ENCODE peak calls at places on chromosomes 2 and 18, in six cellular contexts. One of them, this sample, is unnamed.

GRCh38 chr2:172278642-172279041 is 148.7 kb upstream of the ITGA6 start:
- DNase-seq in NCI-H345: no peak
- DNase-seq in NB4: no peak
- DNase-seq in activated CD4-positive, CD25-positive, alpha-beta regulatory T cell treated with anti-CD3 and anti-CD28 coated beads, Interleukin-2, amount 50 U/mL, for 72 hours: no peak
- DNase-seq in C1 segment of cervical spinal cord: no peak
- DNase-seq in activated T-helper 9 cell treated with anti-CD3 and anti-CD28 coated beads, Interleukin-2, amount 50 U/mL, for 16 hours: no peak
- DNase-seq in this sample: no peak

GRCh38 chr2:11610624-11611242 is 59.3 kb downstream of the NTSR2 start:
- DNase-seq in NCI-H345: no peak
- DNase-seq in activated CD4-positive, CD25-positive, alpha-beta regulatory T cell treated with anti-CD3 and anti-CD28 coated beads, Interleukin-2, amount 50 U/mL, for 72 hours: no peak
- DNase-seq in C1 segment of cervical spinal cord: no peak
- DNase-seq in activated T-helper 9 cell treated with anti-CD3 and anti-CD28 coated beads, Interleukin-2, amount 50 U/mL, for 16 hours: no peak
- DNase-seq in NB4: no peak
- DNase-seq in this sample: no peak

GRCh38 chr2:26772064-26773001 is 8.2 kb downstream of the SLC35F6 start:
- DNase-seq in NCI-H345: peak
- DNase-seq in NB4: peak
- DNase-seq in activated T-helper 9 cell treated with anti-CD3 and anti-CD28 coated beads, Interleukin-2, amount 50 U/mL, for 16 hours: no peak
- DNase-seq in C1 segment of cervical spinal cord: peak
- DNase-seq in activated CD4-positive, CD25-positive, alpha-beta regulatory T cell treated with anti-CD3 and anti-CD28 coated beads, Interleukin-2, amount 50 U/mL, for 72 hours: no peak
- DNase-seq in this sample: peak

GRCh38 chr2:239232195-239232578 is 168.6 kb downstream of the HDAC4 start:
- DNase-seq in NCI-H345: peak
- DNase-seq in activated T-helper 9 cell treated with anti-CD3 and anti-CD28 coated beads, Interleukin-2, amount 50 U/mL, for 16 hours: no peak
- DNase-seq in NB4: no peak
- DNase-seq in activated CD4-positive, CD25-positive, alpha-beta regulatory T cell treated with anti-CD3 and anti-CD28 coated beads, Interleukin-2, amount 50 U/mL, for 72 hours: no peak
- DNase-seq in C1 segment of cervical spinal cord: no peak
- DNase-seq in this sample: no peak

GRCh38 chr2:172887280-172887679 is 151.6 kb downstream of the RAPGEF4 start:
- DNase-seq in activated CD4-positive, CD25-positive, alpha-beta regulatory T cell treated with anti-CD3 and anti-CD28 coated beads, Interleukin-2, amount 50 U/mL, for 72 hours: no peak
- DNase-seq in C1 segment of cervical spinal cord: no peak
- DNase-seq in NB4: no peak
- DNase-seq in activated T-helper 9 cell treated with anti-CD3 and anti-CD28 coated beads, Interleukin-2, amount 50 U/mL, for 16 hours: no peak
- DNase-seq in NCI-H345: no peak
- DNase-seq in this sample: no peak

GRCh38 chr2:233121856-233122255 is 61.7 kb downstream of the INPP5D start:
- DNase-seq in C1 segment of cervical spinal cord: no peak
- DNase-seq in NCI-H345: no peak
- DNase-seq in activated T-helper 9 cell treated with anti-CD3 and anti-CD28 coated beads, Interleukin-2, amount 50 U/mL, for 16 hours: no peak
- DNase-seq in activated CD4-positive, CD25-positive, alpha-beta regulatory T cell treated with anti-CD3 and anti-CD28 coated beads, Interleukin-2, amount 50 U/mL, for 72 hours: no peak
- DNase-seq in NB4: no peak
- DNase-seq in this sample: no peak

GRCh38 chr2:96837575-96837974 is 6.2 kb downstream of the ANKRD23 start:
- DNase-seq in C1 segment of cervical spinal cord: no peak
- DNase-seq in NB4: no peak
- DNase-seq in NCI-H345: no peak
- DNase-seq in activated T-helper 9 cell treated with anti-CD3 and anti-CD28 coated beads, Interleukin-2, amount 50 U/mL, for 16 hours: no peak
- DNase-seq in activated CD4-positive, CD25-positive, alpha-beta regulatory T cell treated with anti-CD3 and anti-CD28 coated beads, Interleukin-2, amount 50 U/mL, for 72 hours: no peak
- DNase-seq in this sample: no peak

GRCh38 chr18:4839639-4840038 is 357.4 kb downstream of the AKAIN1 start:
- DNase-seq in activated T-helper 9 cell treated with anti-CD3 and anti-CD28 coated beads, Interleukin-2, amount 50 U/mL, for 16 hours: no peak
- DNase-seq in NB4: no peak
- DNase-seq in C1 segment of cervical spinal cord: no peak
- DNase-seq in NCI-H345: no peak
- DNase-seq in activated CD4-positive, CD25-positive, alpha-beta regulatory T cell treated with anti-CD3 and anti-CD28 coated beads, Interleukin-2, amount 50 U/mL, for 72 hours: no peak
- DNase-seq in this sample: no peak

GRCh38 chr2:171248205-171248662 is 87.5 kb upstream of the TLK1 start:
- DNase-seq in NB4: peak
- DNase-seq in activated CD4-positive, CD25-positive, alpha-beta regulatory T cell treated with anti-CD3 and anti-CD28 coated beads, Interleukin-2, amount 50 U/mL, for 72 hours: no peak
- DNase-seq in NCI-H345: no peak
- DNase-seq in C1 segment of cervical spinal cord: no peak
- DNase-seq in activated T-helper 9 cell treated with anti-CD3 and anti-CD28 coated beads, Interleukin-2, amount 50 U/mL, for 16 hours: no peak
- DNase-seq in this sample: no peak

GRCh38 chr18:60145776-60146175 is 226.8 kb downstream of the MC4R start:
- DNase-seq in NB4: peak
- DNase-seq in activated CD4-positive, CD25-positive, alpha-beta regulatory T cell treated with anti-CD3 and anti-CD28 coated beads, Interleukin-2, amount 50 U/mL, for 72 hours: no peak
- DNase-seq in activated T-helper 9 cell treated with anti-CD3 and anti-CD28 coated beads, Interleukin-2, amount 50 U/mL, for 16 hours: no peak
- DNase-seq in C1 segment of cervical spinal cord: no peak
- DNase-seq in NCI-H345: no peak
- DNase-seq in this sample: no peak

GRCh38 chr2:237603718-237604362 is 13.3 kb upstream of the RAB17 start:
- DNase-seq in C1 segment of cervical spinal cord: peak
- DNase-seq in activated T-helper 9 cell treated with anti-CD3 and anti-CD28 coated beads, Interleukin-2, amount 50 U/mL, for 16 hours: no peak
- DNase-seq in NCI-H345: no peak
- DNase-seq in activated CD4-positive, CD25-positive, alpha-beta regulatory T cell treated with anti-CD3 and anti-CD28 coated beads, Interleukin-2, amount 50 U/mL, for 72 hours: no peak
- DNase-seq in NB4: peak
- DNase-seq in this sample: no peak

GRCh38 chr2:8190279-8190678 is 491.6 kb upstream of the ID2 start:
- DNase-seq in NB4: no peak
- DNase-seq in activated CD4-positive, CD25-positive, alpha-beta regulatory T cell treated with anti-CD3 and anti-CD28 coated beads, Interleukin-2, amount 50 U/mL, for 72 hours: no peak
- DNase-seq in C1 segment of cervical spinal cord: no peak
- DNase-seq in activated T-helper 9 cell treated with anti-CD3 and anti-CD28 coated beads, Interleukin-2, amount 50 U/mL, for 16 hours: no peak
- DNase-seq in NCI-H345: no peak
- DNase-seq in this sample: no peak

GRCh38 chr2:55809875-55810620 is 113.5 kb downstream of the EFEMP1 start:
- DNase-seq in C1 segment of cervical spinal cord: no peak
- DNase-seq in NCI-H345: no peak
- DNase-seq in activated CD4-positive, CD25-positive, alpha-beta regulatory T cell treated with anti-CD3 and anti-CD28 coated beads, Interleukin-2, amount 50 U/mL, for 72 hours: no peak
- DNase-seq in activated T-helper 9 cell treated with anti-CD3 and anti-CD28 coated beads, Interleukin-2, amount 50 U/mL, for 16 hours: no peak
- DNase-seq in NB4: no peak
- DNase-seq in this sample: no peak

GRCh38 chr2:86037141-86037794 is 68.4 kb downstream of the POLR1A start:
- DNase-seq in C1 segment of cervical spinal cord: peak
- DNase-seq in NCI-H345: no peak
- DNase-seq in activated T-helper 9 cell treated with anti-CD3 and anti-CD28 coated beads, Interleukin-2, amount 50 U/mL, for 16 hours: peak
- DNase-seq in activated CD4-positive, CD25-positive, alpha-beta regulatory T cell treated with anti-CD3 and anti-CD28 coated beads, Interleukin-2, amount 50 U/mL, for 72 hours: peak
- DNase-seq in NB4: peak
- DNase-seq in this sample: peak

GRCh38 chr2:23591111-23591510 is 206.1 kb downstream of the KLHL29 start:
- DNase-seq in activated T-helper 9 cell treated with anti-CD3 and anti-CD28 coated beads, Interleukin-2, amount 50 U/mL, for 16 hours: no peak
- DNase-seq in NCI-H345: no peak
- DNase-seq in C1 segment of cervical spinal cord: no peak
- DNase-seq in activated CD4-positive, CD25-positive, alpha-beta regulatory T cell treated with anti-CD3 and anti-CD28 coated beads, Interleukin-2, amount 50 U/mL, for 72 hours: no peak
- DNase-seq in NB4: no peak
- DNase-seq in this sample: no peak

GRCh38 chr2:235505210-235505741 is 11.4 kb downstream of the AGAP1 start:
- DNase-seq in activated CD4-positive, CD25-positive, alpha-beta regulatory T cell treated with anti-CD3 and anti-CD28 coated beads, Interleukin-2, amount 50 U/mL, for 72 hours: no peak
- DNase-seq in NB4: no peak
- DNase-seq in NCI-H345: peak
- DNase-seq in C1 segment of cervical spinal cord: no peak
- DNase-seq in activated T-helper 9 cell treated with anti-CD3 and anti-CD28 coated beads, Interleukin-2, amount 50 U/mL, for 16 hours: no peak
- DNase-seq in this sample: no peak

GRCh38 chr2:178194600-178195389 is 483 bp downstream of the OSBPL6 start:
- DNase-seq in C1 segment of cervical spinal cord: no peak
- DNase-seq in activated T-helper 9 cell treated with anti-CD3 and anti-CD28 coated beads, Interleukin-2, amount 50 U/mL, for 16 hours: no peak
- DNase-seq in NB4: peak
- DNase-seq in activated CD4-positive, CD25-positive, alpha-beta regulatory T cell treated with anti-CD3 and anti-CD28 coated beads, Interleukin-2, amount 50 U/mL, for 72 hours: no peak
- DNase-seq in NCI-H345: peak
- DNase-seq in this sample: peak

This sample was measured in RCC 7860.